ENCODE peak calls at places on chromosome 18, in seven cellular contexts. O, G, N, H, R, Q and K are unnamed samples.

GRCh38 chr18:7748252-7749000 is 181.3 kb downstream of the PTPRM start:
- DNase-seq in O (no peak), G (no peak), N (no peak), H (no peak), R (no peak), Q (no peak), K (no peak)

GRCh38 chr18:500230-500555 is 308 bp downstream of the COLEC12 start:
- DNase-seq in O (no peak), G (no peak), N (no peak), H (peak; percentile 76), R (no peak), Q (no peak), K (no peak)

GRCh38 chr18:76487782-76488181 is 7.3 kb downstream of the ZNF516 start:
- DNase-seq in O (no peak), G (peak; percentile 45), N (no peak), H (no peak), R (no peak), Q (no peak), K (no peak)

GRCh38 chr18:72375628-72376027 is 168.5 kb downstream of the CBLN2 start:
- DNase-seq in O (no peak), G (no peak), N (no peak), H (no peak), R (peak; percentile 8), Q (no peak), K (no peak)

GRCh38 chr18:32770651-32771168 is 2.1 kb downstream of the KLHL14 start:
- DNase-seq in O (no peak), G (no peak), N (no peak), H (no peak), R (no peak), Q (peak; percentile 75), K (no peak)

GRCh38 chr18:67132919-67133318 is 383.6 kb downstream of the DSEL start:
- DNase-seq in O (no peak), G (no peak), N (no peak), H (no peak), R (no peak), Q (no peak), K (no peak)

GRCh38 chr18:58754544-58755068 is 83.3 kb downstream of the MALT1 start:
- DNase-seq in O (no peak), G (no peak), N (no peak), H (no peak), R (no peak), Q (no peak), K (no peak)

GRCh38 chr18:67997496-67997895 is 481.0 kb upstream of the DSEL start:
- DNase-seq in O (no peak), G (no peak), N (no peak), H (no peak), R (no peak), Q (no peak), K (no peak)

GRCh38 chr18:41899535-41899934 is 55.5 kb upstream of the PIK3C3 start:
- DNase-seq in O (no peak), G (no peak), N (no peak), H (no peak), R (peak; percentile 11), Q (no peak), K (no peak)

GRCh38 chr18:48728204-48728833 is 189.5 kb downstream of the CTIF start:
- DNase-seq in O (no peak), G (peak; percentile 99), N (no peak), H (peak; percentile 87), R (peak; percentile 49), Q (peak; percentile 41), K (no peak)

GRCh38 chr18:59015531-59016152 is 124.0 kb upstream of the SEC11C start:
- DNase-seq in O (no peak), G (no peak), N (no peak), H (no peak), R (no peak), Q (no peak), K (no peak)

GRCh38 chr18:58087928-58088722 is 44.1 kb downstream of the NEDD4L start:
- DNase-seq in O (no peak), G (peak; percentile 33), N (no peak), H (no peak), R (no peak), Q (no peak), K (no peak)

GRCh38 chr18:74082476-74083070 is 65.1 kb downstream of the FBXO15 start:
- DNase-seq in O (no peak), G (peak; percentile 67), N (peak; percentile 8), H (no peak), R (peak; percentile 77), Q (no peak), K (peak; percentile 59)

GRCh38 chr18:317618-318017 is 49.8 kb upstream of the THOC1 start:
- DNase-seq in O (no peak), G (no peak), N (no peak), H (no peak), R (no peak), Q (no peak), K (no peak)

GRCh38 chr18:70464343-70465114 is 175.7 kb downstream of the SOCS6 start:
- DNase-seq in O (no peak), G (peak; percentile 75), N (no peak), H (peak; percentile 87), R (peak; percentile 72), Q (peak; percentile 86), K (peak; percentile 4)